ENCODE peak calls at places on chromosome 17, in nine cellular contexts. X is stomach, Y is vagina, N is breast epithelium, V is sigmoid colon, Q is GM12892, Z is H1, W is HCT116, I is suprapubic skin. D is an unnamed sample.

GRCh38 chr17:51355314-51356083 is 95.2 kb downstream of the UTP18 start:
- DNase-seq in N (no peak), Z (no peak), V (no peak), I (no peak), Q (no peak), X (no peak), Y (no peak), W (no peak), D (no peak)

GRCh38 chr17:62064791-62065563 is at the start of gene MED13:
- DNase-seq in Z (peak), W (no peak), I (peak), N (peak), Y (no peak), X (peak), Q (no peak), V (peak), D (peak)

GRCh38 chr17:42979511-42980273 is at the start of gene PTGES3L:
- DNase-seq in Q (peak), Y (no peak), I (no peak), V (peak), N (no peak), Z (peak), X (no peak), W (no peak), D (peak)

GRCh38 chr17:46171939-46172338 is 21.3 kb downstream of the KANSL1 start:
- DNase-seq in W (no peak), I (no peak), Y (no peak), V (no peak), Z (no peak), Q (no peak), X (no peak), N (no peak), D (no peak)

GRCh38 chr17:30363715-30364202 is 15.0 kb upstream of the CPD start:
- DNase-seq in I (no peak), Y (no peak), W (no peak), V (no peak), Z (no peak), Q (peak), X (peak), N (no peak), D (peak)

GRCh38 chr17:70144260-70144846 is 25.0 kb upstream of the KCNJ2 start:
- DNase-seq in V (no peak), X (no peak), W (peak), N (no peak), Q (no peak), I (no peak), Z (no peak), Y (no peak), D (no peak)

GRCh38 chr17:78359216-78359935 is 501 bp downstream of the SOCS3 start:
- DNase-seq in Z (peak), X (no peak), Y (no peak), Q (no peak), N (no peak), I (no peak), W (no peak), V (peak), D (no peak)

GRCh38 chr17:27522028-27522639 is 65.9 kb downstream of the KSR1 start:
- DNase-seq in I (no peak), W (no peak), N (no peak), Y (no peak), V (no peak), X (no peak), Q (no peak), Z (no peak), D (no peak)

GRCh38 chr17:34692932-34693331 is 113.5 kb downstream of the TMEM132E start:
- DNase-seq in Q (no peak), W (no peak), X (no peak), V (no peak), Z (no peak), I (no peak), N (no peak), Y (no peak), D (no peak)

GRCh38 chr17:37447641-37448040 is 41.0 kb downstream of the TADA2A start:
- DNase-seq in I (no peak), X (no peak), Q (no peak), N (no peak), Y (no peak), W (peak), Z (no peak), V (no peak), D (no peak)

GRCh38 chr17:3887811-3888210 is 5.0 kb downstream of the CAMKK1 start:
- DNase-seq in Z (no peak), V (no peak), X (no peak), W (no peak), N (no peak), I (no peak), Y (no peak), Q (no peak), D (no peak)

GRCh38 chr17:83068641-83069570 is 10.5 kb upstream of the METRNL start:
- DNase-seq in X (no peak), W (no peak), Z (no peak), Q (no peak), I (peak), Y (no peak), V (peak), N (no peak), D (no peak)

GRCh38 chr17:49776864-49777263 is 11.6 kb upstream of the KAT7 start:
- DNase-seq in W (no peak), V (peak), Q (no peak), X (no peak), Y (no peak), I (no peak), N (no peak), Z (no peak), D (no peak)

GRCh38 chr17:58172369-58173071 is 5.7 kb downstream of the OR4D2 start:
- DNase-seq in Z (no peak), X (no peak), V (no peak), Y (no peak), I (no peak), Q (no peak), W (peak), N (no peak), D (no peak)

GRCh38 chr17:82933911-82934310 is 94.1 kb upstream of the ZNF750 start:
- DNase-seq in W (no peak), Q (no peak), I (peak), Z (no peak), X (peak), Y (no peak), N (no peak), V (peak), D (peak)

GRCh38 chr17:21452377-21453143 is 76.4 kb downstream of the KCNJ12 start:
- DNase-seq in Z (peak), Q (no peak), X (peak), I (no peak), N (no peak), W (peak), V (peak), Y (no peak), D (peak)

GRCh38 chr17:80104321-80104955 is 3.1 kb downstream of the GAA start:
- DNase-seq in W (no peak), Y (no peak), V (no peak), N (no peak), X (no peak), I (no peak), Z (no peak), Q (no peak), D (no peak)

GRCh38 chr17:72392056-72393010 is 271.5 kb downstream of the SOX9 start:
- DNase-seq in I (no peak), N (no peak), Q (peak), X (no peak), W (no peak), Y (no peak), Z (no peak), V (no peak), D (no peak)

GRCh38 chr17:80422276-80422675 is 7.3 kb downstream of the ENDOV start:
- DNase-seq in N (no peak), I (no peak), X (no peak), Y (no peak), W (no peak), Q (peak), V (peak), Z (peak), D (no peak)

GRCh38 chr17:67157732-67158639 is 87.0 kb downstream of the HELZ start:
- DNase-seq in V (no peak), Y (no peak), Q (no peak), W (peak), X (no peak), N (no peak), Z (no peak), I (no peak), D (no peak)

GRCh38 chr17:45225964-45226530 is 4.4 kb downstream of the FMNL1 start:
- DNase-seq in V (peak), I (no peak), Z (no peak), Q (peak), Y (no peak), X (peak), W (no peak), N (no peak), D (peak)

GRCh38 chr17:42409467-42410351 is 13.3 kb downstream of the CAVIN1 start:
- DNase-seq in N (peak), Q (no peak), Z (no peak), I (peak), W (peak), X (peak), V (peak), Y (no peak), D (peak)

GRCh38 chr17:7997186-7997585 is 5.2 kb upstream of the GUCY2D start:
- DNase-seq in Y (no peak), W (peak), I (no peak), X (peak), Q (no peak), N (peak), V (peak), Z (no peak), D (peak)

GRCh38 chr17:12510535-12510934 is 155.2 kb upstream of the MYOCD start:
- DNase-seq in N (no peak), W (no peak), I (no peak), X (no peak), Q (no peak), V (no peak), Z (no peak), Y (no peak), D (no peak)

GRCh38 chr17:56297142-56297541 is 143.9 kb downstream of the ANKFN1 start:
- DNase-seq in V (no peak), Q (no peak), X (no peak), W (no peak), N (no peak), Y (no peak), Z (no peak), I (no peak), D (no peak)

GRCh38 chr17:41689497-41690299 is 1.0 kb downstream of the EIF1 start:
- DNase-seq in W (no peak), Q (no peak), N (no peak), I (no peak), V (no peak), Y (no peak), Z (peak), X (no peak), D (peak)

GRCh38 chr17:48181653-48182052 is 74.1 kb downstream of the SNX11 start:
- DNase-seq in Z (no peak), Y (no peak), N (no peak), I (no peak), V (no peak), Q (no peak), W (peak), X (no peak), D (no peak)

GRCh38 chr17:81802048-81802758 is 1.7 kb upstream of the GCGR start:
- DNase-seq in Z (no peak), Q (no peak), I (no peak), Y (no peak), W (no peak), N (no peak), V (no peak), X (no peak), D (no peak)

GRCh38 chr17:73986641-73987177 is 216.8 kb upstream of the RPL38 start:
- DNase-seq in Q (no peak), N (no peak), V (no peak), W (no peak), Z (no peak), Y (no peak), I (no peak), X (no peak), D (no peak)

GRCh38 chr17:4807534-4808377 is 804 bp downstream of the PLD2 start:
- DNase-seq in V (no peak), W (no peak), Y (no peak), X (no peak), Z (no peak), Q (no peak), I (no peak), N (no peak), D (peak)

GRCh38 chr17:50629902-50630301 is 4.8 kb upstream of the ABCC3 start:
- DNase-seq in V (no peak), Y (no peak), Q (no peak), I (no peak), X (no peak), W (no peak), N (no peak), Z (no peak), D (no peak)

DNA sequence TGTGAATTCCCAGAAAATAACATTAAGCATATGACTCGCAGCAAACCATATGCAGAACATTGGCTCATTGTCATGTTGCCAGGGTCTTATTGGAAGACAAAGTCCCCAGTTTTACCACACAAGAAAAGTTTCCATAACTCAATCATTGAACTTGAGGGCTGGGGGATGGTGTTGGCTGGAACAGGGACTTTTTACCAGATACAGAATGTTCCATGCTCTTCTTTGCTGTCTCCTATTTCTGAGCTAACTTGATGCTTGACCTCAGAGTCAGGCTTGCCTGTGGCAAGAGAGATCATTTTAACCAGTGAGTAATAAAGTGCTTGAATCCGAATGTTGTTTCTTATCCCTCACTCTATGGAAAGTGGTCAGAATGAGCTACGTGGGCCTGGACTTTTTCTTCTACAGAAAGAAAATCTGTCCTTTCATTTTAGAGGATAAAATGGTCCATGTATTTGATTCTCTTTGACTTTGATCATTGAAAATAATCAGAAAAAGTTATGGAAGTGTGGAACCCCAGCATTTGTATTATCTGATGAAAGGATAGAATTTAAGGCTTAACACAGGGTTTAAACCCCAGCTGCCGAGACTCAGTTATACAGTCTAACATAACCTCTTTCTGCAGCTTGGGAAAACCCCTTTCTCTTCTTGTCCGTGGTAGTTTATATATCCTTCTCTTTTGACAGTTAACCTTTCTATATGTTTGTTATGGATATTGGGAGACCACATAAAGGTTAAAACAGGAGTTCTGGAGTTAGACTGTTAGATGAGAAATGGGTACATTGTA is 67.0 kb downstream of the TUBD1 start:
- DNase-seq in W (no peak), I (no peak), N (no peak), X (no peak), Y (no peak), V (no peak), Q (no peak), Z (no peak), D (no peak)
- TF ChIP-seq POLR2A in W (no peak), I (no peak), N (no peak), X (no peak), Y (no peak), V (no peak), Q (no peak), Z (no peak), D (peak)

GRCh38 chr17:1229354-1229890 is 40.8 kb upstream of the BHLHA9 start:
- DNase-seq in X (peak), Z (peak), N (no peak), I (peak), Q (peak), W (no peak), Y (no peak), V (peak), D (peak)
- TF ChIP-seq POLR2AphosphoS5 in X (peak), Z (no peak), N (no peak), I (no peak), Q (peak), W (no peak), Y (no peak), V (peak), D (peak)

GRCh38 chr17:76515291-76515949 is 14.2 kb upstream of the RHBDF2 start:
- DNase-seq in I (peak), Q (no peak), V (peak), Y (no peak), W (no peak), N (no peak), Z (no peak), X (peak), D (peak)
- TF ChIP-seq POLR2A in I (peak), Q (no peak), V (no peak), Y (peak), W (no peak), N (no peak), Z (no peak), X (no peak), D (peak)

DNA sequence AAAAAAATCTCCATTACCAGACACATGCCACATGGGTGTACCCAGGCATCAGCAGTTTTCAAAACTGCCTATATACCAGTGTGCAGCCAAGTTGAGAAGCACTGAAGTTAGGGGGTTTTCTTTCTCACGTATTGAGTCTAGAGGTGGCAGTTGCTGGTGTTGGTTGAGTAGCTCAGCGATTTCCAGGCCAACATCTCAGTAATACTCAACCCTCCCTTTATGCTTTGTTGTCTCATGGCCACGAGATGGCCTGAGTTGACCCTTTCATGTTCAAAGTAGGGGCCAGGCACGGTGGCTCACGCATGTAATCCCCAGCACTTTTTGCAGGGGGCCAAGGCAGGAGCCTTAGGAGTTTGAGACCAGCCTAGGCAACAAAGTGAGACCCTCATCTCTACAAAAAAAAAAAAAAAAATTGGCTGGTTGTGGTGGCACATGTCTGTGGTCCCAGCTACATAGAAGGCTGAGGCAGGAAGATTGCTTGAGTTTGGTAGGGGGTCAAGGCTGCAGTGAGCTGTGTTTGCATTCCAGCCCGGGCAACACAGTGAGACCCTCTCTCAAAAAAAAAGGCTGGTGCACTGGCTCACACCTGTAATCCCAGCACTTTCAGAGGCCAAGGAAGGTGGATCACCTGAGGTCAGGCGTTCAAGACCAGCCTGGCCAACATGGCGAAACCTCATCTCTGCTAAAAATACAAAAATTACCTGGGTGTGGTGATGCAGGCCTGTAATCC is 10.8 kb downstream of the LRRC3C start:
- DNase-seq in Q (no peak), W (no peak), Y (no peak), V (no peak), Z (no peak), I (no peak), N (no peak), X (no peak), D (no peak)
- TF ChIP-seq POLR2AphosphoS5 in Q (no peak), W (no peak), Y (no peak), V (no peak), Z (no peak), I (no peak), N (no peak), X (no peak), D (no peak)

GRCh38 chr17:14372905-14373559 is 72.2 kb downstream of the HS3ST3B1 start:
- DNase-seq in N (no peak), I (no peak), X (no peak), V (no peak), Z (peak), Y (no peak), W (no peak), Q (no peak), D (no peak)

GRCh38 chr17:14374268-14374667 is 73.4 kb downstream of the HS3ST3B1 start:
- DNase-seq in Y (no peak), N (no peak), Q (no peak), W (no peak), V (no peak), Z (no peak), X (no peak), I (no peak), D (no peak)

DNA sequence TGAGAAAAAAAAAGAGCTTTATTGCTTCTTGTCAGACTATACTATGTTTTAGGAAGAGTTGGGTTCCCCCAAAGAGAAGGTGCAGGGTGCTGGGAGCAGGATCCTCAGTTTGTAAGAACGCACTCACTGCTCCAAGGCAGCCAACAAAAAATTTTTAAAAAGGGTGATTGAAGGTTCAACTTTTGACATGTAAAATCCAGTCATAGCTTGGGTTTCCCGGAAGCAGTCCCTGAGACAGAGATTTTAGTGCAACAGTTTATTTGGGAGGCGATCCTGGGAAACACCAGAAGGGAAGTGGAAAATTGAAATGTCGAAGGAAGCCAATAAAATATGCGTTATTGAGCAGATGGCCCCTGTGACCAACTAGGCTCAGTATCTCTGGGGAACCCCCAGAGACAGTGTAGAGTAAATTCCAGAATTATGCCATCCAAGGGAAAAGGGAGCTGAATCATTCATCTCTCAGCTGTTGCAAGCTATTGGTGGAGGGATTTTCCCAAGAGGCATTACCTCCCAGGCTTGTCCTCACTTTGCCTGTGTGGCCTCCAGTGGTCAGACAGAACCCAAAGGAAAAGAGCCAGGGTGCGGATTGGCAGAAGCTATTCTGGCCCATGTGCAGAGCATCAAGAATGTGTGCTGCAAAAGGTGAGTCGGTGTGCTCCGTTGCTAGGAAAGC is 72.8 kb downstream of the HS3ST3B1 start:
- DNase-seq in I (no peak), Z (no peak), Q (no peak), X (no peak), W (no peak), Y (no peak), V (no peak), N (no peak), D (no peak)
- TF ChIP-seq POLR2A in I (no peak), Z (no peak), Q (no peak), X (no peak), W (no peak), Y (no peak), V (no peak), N (no peak), D (no peak)

DNA sequence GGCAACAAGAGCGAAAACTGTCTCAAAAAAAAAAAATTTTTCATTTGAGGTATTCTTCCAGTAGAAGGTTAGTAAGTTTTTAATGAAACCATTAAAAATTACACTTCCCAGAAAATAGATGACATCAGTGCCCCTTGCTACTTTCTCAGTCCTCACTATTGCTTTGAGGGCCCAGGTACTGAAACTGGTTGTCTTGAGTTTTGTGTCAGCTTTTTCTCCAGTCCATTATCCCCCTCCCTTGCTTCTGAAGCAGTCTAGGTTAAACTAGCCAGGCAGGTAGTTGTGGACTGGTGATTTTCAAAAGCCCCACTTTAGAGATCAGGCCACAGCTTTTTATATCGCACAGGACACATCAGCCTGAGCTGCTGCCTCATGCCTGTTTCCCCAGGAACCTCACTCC is 10.9 kb downstream of the SMCR8 start:
- DNase-seq in Y (no peak), W (no peak), N (no peak), X (no peak), V (no peak), Z (no peak), I (no peak), Q (no peak), D (no peak)
- TF ChIP-seq POLR2AphosphoS5 in Y (no peak), W (no peak), N (no peak), X (no peak), V (no peak), Z (no peak), I (no peak), Q (no peak), D (no peak)

GRCh38 chr17:44212507-44213402 is 6.7 kb downstream of the UBTF start:
- DNase-seq in Z (no peak), Q (no peak), V (no peak), N (no peak), W (no peak), I (no peak), X (no peak), Y (no peak), D (no peak)
- TF ChIP-seq POLR2A in Z (no peak), Q (no peak), V (no peak), N (no peak), W (no peak), I (no peak), X (no peak), Y (no peak), D (no peak)

D was measured in transverse colon.